ENCODE peak calls at places on chromosomes 2 and 18, in seven cellular contexts. Q is EL; E is NCI-H345; I is NCI-H1105 treated with DMSO at 0.1 percent for 48 hours; X is RWPE1; J is GM18507; P is activated naive CD4-positive, alpha-beta T cell treated with Interleukin-2 at 50 U/mL for 16 hours. S is an unnamed sample.
A peak's percentile ranks its signal among the peaks of the same experiment; 100 is the strongest.

GRCh38 chr2:54572262-54572635 is 116.1 kb downstream of the SPTBN1 start:
- DNase-seq in X (peak; percentile 75), Q (peak; percentile 93), E (peak; percentile 66), P (no peak), J (no peak), I (no peak), S (no peak)

GRCh38 chr2:192267484-192267883 is 72.8 kb upstream of the TMEFF2 start:
- DNase-seq in E (no peak), Q (peak; percentile 77), P (no peak), I (no peak), X (peak; percentile 64), J (no peak), S (no peak)

GRCh38 chr2:133200684-133201421 is 367.4 kb downstream of the NCKAP5 start:
- DNase-seq in Q (peak; percentile 94), E (no peak), I (no peak), X (peak; percentile 71), J (no peak), P (no peak), S (no peak)

GRCh38 chr2:73018188-73018825 is 53.2 kb downstream of the SFXN5 start:
- DNase-seq in Q (peak; percentile 32), E (no peak), I (no peak), P (no peak), X (no peak), J (no peak), S (no peak)

GRCh38 chr2:84906900-84907714 is 1.7 kb downstream of the TMSB10 start:
- DNase-seq in I (peak; percentile 33), Q (peak; percentile 92), P (peak; percentile 39), E (peak; percentile 62), X (peak; percentile 90), J (no peak), S (no peak)

GRCh38 chr2:169877406-169877805 is 50.2 kb downstream of the UBR3 start:
- DNase-seq in E (peak; percentile 14), J (no peak), X (peak; percentile 7), P (no peak), Q (no peak), I (peak; percentile 6), S (no peak)

GRCh38 chr2:37215255-37215654 is 16.1 kb downstream of the CEBPZ start:
- DNase-seq in E (no peak), X (no peak), I (no peak), Q (no peak), P (no peak), J (no peak), S (no peak)

GRCh38 chr2:161913865-161914264 is 160.2 kb downstream of the DPP4 start:
- DNase-seq in I (no peak), X (peak; percentile 62), E (no peak), J (no peak), Q (peak; percentile 77), P (no peak), S (no peak)

GRCh38 chr2:158507141-158507540 is 50.4 kb downstream of the PKP4 start:
- DNase-seq in J (no peak), Q (no peak), P (peak; percentile 8), X (no peak), I (no peak), E (no peak), S (no peak)

GRCh38 chr2:237474931-237475703 is 11.9 kb upstream of the MLPH start:
- DNase-seq in Q (peak; percentile 79), P (peak; percentile 79), J (peak; percentile 83), E (peak; percentile 75), X (peak; percentile 79), I (peak; percentile 51), S (peak; percentile 38)

GRCh38 chr2:193517615-193518014 is 1322.9 kb upstream of the TMEFF2 start:
- DNase-seq in J (no peak), X (no peak), P (no peak), E (no peak), I (no peak), Q (no peak), S (no peak)

GRCh38 chr2:67241453-67241852 is 155.7 kb upstream of the ETAA1 start:
- DNase-seq in Q (no peak), P (no peak), E (no peak), I (no peak), X (no peak), J (no peak), S (no peak)

GRCh38 chr2:109279243-109279860 is 150.3 kb downstream of the SH3RF3 start:
- DNase-seq in P (no peak), E (no peak), I (no peak), Q (no peak), X (no peak), J (no peak), S (no peak)

GRCh38 chr2:9266711-9267110 is 60.1 kb downstream of the ASAP2 start:
- DNase-seq in J (no peak), E (no peak), X (no peak), P (no peak), I (no peak), Q (no peak), S (no peak)

GRCh38 chr2:240568678-240569522 is 616 bp downstream of the RNPEPL1 start:
- DNase-seq in E (peak; percentile 67), P (peak; percentile 44), X (no peak), J (no peak), I (peak; percentile 45), Q (peak; percentile 57), S (no peak)

GRCh38 chr2:156532989-156533388 is 96.8 kb downstream of the GPD2 start:
- DNase-seq in P (no peak), I (no peak), Q (no peak), E (no peak), J (no peak), X (no peak), S (no peak)

GRCh38 chr18:3649559-3650426 is 199.8 kb downstream of the TGIF1 start:
- DNase-seq in Q (peak; percentile 87), E (no peak), J (no peak), I (no peak), P (no peak), X (peak; percentile 20), S (no peak)

GRCh38 chr2:65396348-65397026 is 35.9 kb downstream of the SPRED2 start:
- DNase-seq in J (no peak), X (no peak), P (no peak), E (no peak), Q (no peak), I (no peak), S (no peak)

GRCh38 chr2:121707344-121707919 is 29.2 kb downstream of the NIFK start:
- DNase-seq in Q (no peak), E (no peak), X (no peak), I (no peak), J (no peak), P (no peak), S (no peak)

GRCh38 chr18:32553640-32554039 is 83.0 kb upstream of the GAREM1 start:
- DNase-seq in X (no peak), I (no peak), E (no peak), J (no peak), P (no peak), Q (no peak), S (no peak)

GRCh38 chr2:214311031-214311533 is 99.8 kb upstream of the VWC2L start:
- DNase-seq in E (no peak), P (no peak), Q (no peak), I (no peak), J (no peak), X (no peak), S (no peak)

GRCh38 chr2:144515694-144516416 is 4.1 kb downstream of the ZEB2 start:
- DNase-seq in J (no peak), Q (peak; percentile 65), X (no peak), P (peak; percentile 47), E (peak; percentile 25), I (no peak), S (no peak)

GRCh38 chr2:231228223-231228622 is 29.8 kb downstream of the ARMC9 start:
- DNase-seq in I (no peak), X (no peak), E (peak; percentile 9), P (no peak), J (peak; percentile 65), Q (no peak), S (no peak)

GRCh38 chr2:187544371-187545080 is 9.7 kb downstream of the TFPI start:
- DNase-seq in Q (no peak), X (no peak), E (no peak), J (no peak), I (no peak), P (no peak), S (no peak)

GRCh38 chr2:227411320-227411989 is 23.7 kb upstream of the SCYGR1 start:
- DNase-seq in P (peak; percentile 71), J (no peak), I (no peak), X (peak; percentile 63), Q (peak; percentile 42), E (no peak), S (no peak)

GRCh38 chr18:55250729-55251128 is 291.5 kb upstream of the CCDC68 start:
- DNase-seq in Q (peak; percentile 86), P (no peak), J (no peak), X (no peak), E (no peak), I (no peak), S (no peak)

GRCh38 chr2:193778293-193778692 is 1583.6 kb upstream of the TMEFF2 start:
- DNase-seq in X (no peak), P (no peak), Q (no peak), I (no peak), E (no peak), J (no peak), S (no peak)

GRCh38 chr2:136127356-136127755 is 9.4 kb upstream of the CXCR4 start:
- DNase-seq in J (no peak), P (no peak), X (no peak), I (no peak), Q (no peak), E (no peak), S (no peak)

GRCh38 chr2:104872866-104873688 is 19.2 kb downstream of the POU3F3 start:
- DNase-seq in Q (peak; percentile 43), I (peak; percentile 50), X (peak; percentile 67), J (peak; percentile 55), E (peak; percentile 85), P (no peak), S (peak; percentile 91)

GRCh38 chr2:127607399-127607908 is 38.5 kb upstream of the GPR17 start:
- DNase-seq in J (no peak), E (no peak), I (no peak), X (no peak), Q (no peak), P (no peak), S (no peak)

GRCh38 chr2:230444832-230445231 is 28.8 kb downstream of the SP100 start:
- DNase-seq in I (no peak), P (no peak), X (no peak), J (no peak), E (no peak), Q (no peak), S (no peak)

GRCh38 chr18:55586841-55587240 is 1.2 kb downstream of the TCF4 start:
- DNase-seq in J (no peak), Q (peak; percentile 45), P (no peak), E (peak; percentile 17), I (peak; percentile 68), X (no peak), S (no peak)

GRCh38 chr2:54613794-54614257 is 109.6 kb upstream of the EML6 start:
- DNase-seq in X (peak; percentile 8), P (no peak), I (no peak), Q (peak; percentile 64), E (no peak), J (no peak), S (no peak)

GRCh38 chr2:98492441-98492840 is 47.8 kb downstream of the INPP4A start:
- DNase-seq in E (no peak), I (no peak), P (no peak), X (no peak), Q (no peak), J (no peak), S (no peak)

GRCh38 chr2:12507295-12507694 is 209.4 kb upstream of the TRIB2 start:
- DNase-seq in J (peak; percentile 7), E (no peak), X (peak; percentile 90), Q (peak; percentile 98), P (peak; percentile 89), I (no peak), S (no peak)

GRCh38 chr2:61620244-61621159 is 82.3 kb upstream of the XPO1 start:
- DNase-seq in E (peak; percentile 5), X (peak; percentile 42), Q (peak; percentile 86), I (no peak), P (no peak), J (no peak), S (no peak)

GRCh38 chr2:146982393-146982846 is 862.4 kb upstream of the ACVR2A start:
- DNase-seq in J (no peak), I (no peak), E (no peak), Q (peak; percentile 29), P (no peak), X (peak; percentile 67), S (no peak)

S was measured in substantia nigra.